ENCODE peak calls at places on chromosome 20, in nine cellular contexts. I is upper lobe of right lung, E is tibial artery, R is GM12865, F is A549, A is thoracic aorta, Y is osteoblast, H is foreskin fibroblast, K is BE2C. J is an unnamed sample.

GRCh38 chr20:56431451-56431850 is 19.4 kb downstream of the CASS4 start:
- DNase-seq in I (no peak), E (no peak), R (no peak), F (no peak), A (no peak), Y (no peak), H (no peak), K (no peak), J (no peak)

GRCh38 chr20:59469266-59470252 is 134.8 kb upstream of the PHACTR3 start:
- DNase-seq in I (no peak), E (no peak), R (no peak), F (no peak), A (no peak), Y (peak; percentile 65), H (no peak), K (no peak), J (no peak)

GRCh38 chr20:41316009-41316408 is 1.5 kb downstream of the ZHX3 start:
- DNase-seq in I (no peak), E (no peak), R (no peak), F (no peak), A (no peak), Y (peak; percentile 44), H (no peak), K (no peak), J (no peak)

GRCh38 chr20:34240121-34240520 is 1.1 kb upstream of the ASIP start:
- DNase-seq in I (no peak), E (no peak), R (no peak), F (no peak), A (no peak), Y (no peak), H (no peak), K (no peak), J (no peak)

GRCh38 chr20:48260370-48260769 is 475.1 kb upstream of the SULF2 start:
- DNase-seq in I (no peak), E (no peak), R (no peak), F (no peak), A (no peak), Y (no peak), H (no peak), K (peak; percentile 91), J (no peak)

GRCh38 chr20:41598719-41599118 is 19.5 kb downstream of the CHD6 start:
- DNase-seq in I (no peak), E (no peak), R (no peak), F (no peak), A (no peak), Y (no peak), H (no peak), K (no peak), J (no peak)

GRCh38 chr20:45060341-45060740 is 40.6 kb downstream of the KCNS1 start:
- DNase-seq in I (no peak), E (no peak), R (no peak), F (no peak), A (no peak), Y (peak; percentile 68), H (no peak), K (no peak), J (no peak)

GRCh38 chr20:13995841-13996240 is 525 bp downstream of the MACROD2 start:
- DNase-seq in I (peak; percentile 80), E (no peak), R (no peak), F (peak; percentile 47), A (no peak), Y (peak; percentile 61), H (no peak), K (peak; percentile 30), J (no peak)

GRCh38 chr20:60053125-60053812 is 95.0 kb downstream of the CDH26 start:
- DNase-seq in I (no peak), E (no peak), R (no peak), F (no peak), A (no peak), Y (no peak), H (no peak), K (no peak), J (no peak)

GRCh38 chr20:51366155-51366886 is 176.2 kb downstream of the NFATC2 start:
- DNase-seq in I (no peak), E (peak; percentile 79), R (peak; percentile 41), F (peak; percentile 86), A (peak; percentile 88), Y (peak; percentile 96), H (peak; percentile 100), K (no peak), J (no peak)

GRCh38 chr20:10537850-10538480 is 102.9 kb downstream of the SLX4IP start:
- DNase-seq in I (no peak), E (no peak), R (no peak), F (no peak), A (no peak), Y (no peak), H (peak; percentile 68), K (no peak), J (no peak)

GRCh38 chr20:54195483-54196472 is 12.1 kb upstream of the PFDN4 start:
- DNase-seq in I (no peak), E (no peak), R (peak; percentile 44), F (no peak), A (no peak), Y (no peak), H (no peak), K (no peak), J (no peak)

GRCh38 chr20:54199721-54200176 is 8.1 kb upstream of the PFDN4 start:
- DNase-seq in I (peak; percentile 83), E (peak; percentile 77), R (peak; percentile 78), F (peak; percentile 62), A (no peak), Y (no peak), H (peak; percentile 63), K (peak; percentile 69), J (peak; percentile 57)

GRCh38 chr20:54200487-54201267 is 7.2 kb upstream of the PFDN4 start:
- DNase-seq in I (no peak), E (no peak), R (no peak), F (no peak), A (no peak), Y (no peak), H (no peak), K (no peak), J (no peak)

GRCh38 chr20:54199283-54199682 is 8.6 kb upstream of the PFDN4 start:
- DNase-seq in I (no peak), E (no peak), R (no peak), F (no peak), A (no peak), Y (no peak), H (no peak), K (no peak), J (no peak)

DNA sequence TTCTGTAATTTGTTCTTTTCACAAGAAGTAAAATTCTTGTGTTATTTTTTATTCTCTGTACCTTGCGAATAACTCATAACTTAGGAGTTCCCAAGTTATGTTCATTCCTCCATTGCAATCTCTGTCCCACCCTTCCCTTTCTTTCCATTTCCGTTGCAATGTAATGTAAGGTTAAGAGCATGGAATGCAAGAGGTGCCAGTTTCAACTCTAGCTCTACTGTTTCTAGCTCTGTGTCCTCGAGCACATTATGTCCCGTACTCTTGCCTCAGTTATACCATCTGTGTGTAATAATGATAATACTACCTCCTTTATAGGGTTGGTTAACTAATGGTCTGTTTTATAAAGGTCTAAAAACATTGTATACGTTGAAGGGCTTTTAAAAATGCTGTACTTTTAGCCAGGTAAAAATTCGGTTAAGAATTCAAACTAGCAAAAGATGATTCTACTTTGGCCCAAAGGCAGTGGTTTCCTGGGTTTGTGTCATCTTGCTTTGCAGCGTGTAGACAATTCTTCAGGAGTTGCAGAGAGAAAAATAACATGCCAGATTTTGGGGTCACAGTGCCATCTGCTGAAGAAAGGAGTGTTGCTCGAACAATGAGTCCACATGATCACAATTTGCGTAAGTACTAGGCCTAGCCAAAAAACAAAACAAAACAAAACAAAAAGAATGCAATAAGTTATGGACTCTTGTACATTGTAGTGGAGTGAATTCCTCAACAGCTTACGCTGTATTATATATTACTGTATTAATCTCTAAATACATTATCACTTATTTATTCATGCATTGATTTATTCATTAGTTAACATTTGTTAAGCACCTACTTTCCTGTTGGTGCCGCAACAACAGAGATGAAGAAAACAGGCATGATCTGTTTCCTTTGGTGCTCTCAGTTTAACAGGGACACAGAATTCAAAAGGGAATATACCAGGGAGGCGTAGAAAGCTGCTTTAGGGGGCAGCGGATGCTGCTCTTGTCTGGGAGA is 10.0 kb upstream of the PFDN4 start:
- DNase-seq in I (no peak), E (no peak), R (peak; percentile 34), F (peak; percentile 48), A (no peak), Y (no peak), H (peak; percentile 73), K (no peak), J (no peak)
- TF ChIP-seq CTCF in I (no peak), E (no peak), R (no peak), F (peak; percentile 90), A (no peak), Y (peak; percentile 63), H (peak; percentile 51), K (no peak), J (peak; percentile 18)

GRCh38 chr20:17449039-17449438 is 82.1 kb downstream of the BFSP1 start:
- DNase-seq in I (no peak), E (no peak), R (no peak), F (no peak), A (no peak), Y (no peak), H (no peak), K (no peak), J (no peak)
- TF ChIP-seq CTCF in I (no peak), E (no peak), R (no peak), F (no peak), A (no peak), Y (no peak), H (no peak), K (no peak), J (no peak)

DNA sequence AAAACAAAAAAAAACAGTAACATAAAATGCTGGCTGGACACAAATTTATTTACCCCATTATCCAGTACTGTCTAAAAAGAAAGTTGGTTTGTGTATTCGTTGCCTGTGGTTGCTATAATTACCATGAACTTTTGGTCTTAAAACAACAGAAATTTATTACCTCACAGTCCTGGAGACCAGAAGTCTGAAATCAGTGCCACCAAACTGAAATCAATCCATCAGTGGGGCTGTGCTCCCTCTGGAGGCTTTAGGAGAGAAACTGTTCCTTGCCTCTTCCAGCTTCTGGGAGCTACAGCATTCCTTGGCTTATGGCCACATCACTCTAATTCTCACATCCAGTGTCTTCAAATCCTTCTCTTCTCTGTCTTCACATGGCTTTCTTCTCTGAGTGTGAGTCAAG is 79.4 kb downstream of the SNX5 start:
- DNase-seq in I (no peak), E (no peak), R (peak; percentile 23), F (no peak), A (no peak), Y (peak; percentile 29), H (no peak), K (no peak), J (no peak)
- TF ChIP-seq CTCF in I (no peak), E (no peak), R (peak; percentile 8), F (no peak), A (no peak), Y (peak; percentile 29), H (no peak), K (peak; percentile 8), J (no peak)

DNA sequence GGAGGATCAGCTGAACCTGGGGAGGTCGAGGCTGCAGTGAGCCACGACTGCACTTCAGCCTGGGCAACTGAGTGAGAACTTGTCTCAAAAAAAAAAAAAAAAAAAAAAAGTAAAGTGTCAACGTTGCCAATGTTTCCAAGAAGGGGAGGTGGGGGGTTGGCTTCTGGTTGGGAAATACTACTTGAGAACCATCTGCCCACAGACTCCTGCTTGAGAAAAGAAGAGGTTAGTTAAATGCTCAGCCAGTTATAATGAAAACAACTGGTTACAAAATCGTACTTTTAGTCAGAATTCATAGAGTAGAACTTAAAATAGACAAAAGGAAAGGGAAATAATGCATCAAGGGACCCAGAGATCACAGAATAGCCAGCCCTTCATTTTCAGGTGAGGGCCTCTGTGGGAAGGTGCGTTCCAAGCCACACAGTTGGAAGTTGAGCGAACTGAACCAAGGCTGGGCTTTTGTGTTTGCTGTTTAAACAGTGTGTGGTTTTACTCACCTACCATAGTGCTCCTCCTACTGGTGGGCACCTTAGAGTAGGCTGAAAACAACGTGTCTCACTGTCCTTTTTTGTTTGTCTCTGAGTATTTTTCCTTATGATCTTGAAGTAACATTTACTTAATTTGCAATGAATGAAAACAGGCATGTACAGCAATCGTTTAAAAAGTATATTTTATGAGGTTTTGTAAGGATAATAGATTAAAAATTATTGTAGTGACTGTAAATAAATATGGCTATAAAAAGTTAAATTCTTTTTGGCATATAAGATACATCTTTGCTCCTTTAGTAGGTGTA is 200.7 kb downstream of the BCAS1 start:
- DNase-seq in I (no peak), E (peak; percentile 60), R (peak; percentile 93), F (peak; percentile 83), A (peak; percentile 10), Y (no peak), H (peak; percentile 39), K (peak; percentile 77), J (peak; percentile 52)
- TF ChIP-seq CTCF in I (peak; percentile 84), E (peak; percentile 85), R (peak; percentile 90), F (peak; percentile 87), A (peak; percentile 55), Y (peak; percentile 86), H (peak; percentile 77), K (peak; percentile 98), J (peak; percentile 77)

J was measured in GM10248.